ENCODE peak calls at places on chromosomes 7 and 10, in nine cellular contexts. W, N, F, E, Y, O, I, P and M are unnamed samples.

GRCh38 chr7:104790440-104790839 is 223.6 kb upstream of the KMT2E start:
- DNase-seq in Y (no peak), I (no peak), P (no peak), N (no peak), E (no peak), O (no peak), F (no peak), W (no peak), M (no peak)

GRCh38 chr7:134355925-134356324 is 39.2 kb upstream of the SLC35B4 start:
- DNase-seq in W (no peak), I (no peak), F (no peak), N (peak; percentile 45), P (no peak), O (no peak), E (no peak), Y (no peak), M (no peak)

GRCh38 chr7:107564553-107565298 is 955 bp downstream of the DUS4L start:
- DNase-seq in I (no peak), W (no peak), P (no peak), F (no peak), O (peak; percentile 86), N (no peak), E (no peak), Y (no peak), M (peak; percentile 95)

GRCh38 chr7:35658602-35659201 is 36.2 kb downstream of the HERPUD2 start:
- DNase-seq in W (no peak), Y (no peak), O (no peak), I (no peak), N (no peak), F (no peak), E (no peak), P (no peak), M (no peak)

GRCh38 chr7:256981-257646 is 32.9 kb upstream of the FOXL3 start:
- DNase-seq in P (no peak), O (no peak), I (no peak), F (no peak), W (no peak), Y (no peak), E (peak; percentile 13), N (no peak), M (no peak)

GRCh38 chr7:47379629-47380324 is 202.1 kb downstream of the TNS3 start:
- DNase-seq in N (peak; percentile 85), F (peak; percentile 68), E (peak; percentile 46), Y (no peak), P (no peak), I (no peak), O (peak; percentile 69), W (no peak), M (peak; percentile 75)

GRCh38 chr7:115911466-115911865 is 119.1 kb downstream of the TFEC start:
- DNase-seq in P (no peak), O (peak; percentile 5), N (peak; percentile 38), F (no peak), Y (no peak), I (no peak), E (no peak), W (no peak), M (peak; percentile 19)

GRCh38 chr10:510415-510881 is 179.0 kb downstream of the DIP2C start:
- DNase-seq in I (no peak), O (peak; percentile 34), P (no peak), N (no peak), Y (peak; percentile 67), E (no peak), W (peak; percentile 64), F (no peak), M (peak; percentile 16)

GRCh38 chr10:69201045-69201444 is 19.1 kb upstream of the HKDC1 start:
- DNase-seq in N (no peak), F (no peak), W (no peak), Y (no peak), E (no peak), I (no peak), O (no peak), P (no peak), M (peak; percentile 47)

GRCh38 chr7:46759711-46760480 is 822.0 kb downstream of the TNS3 start:
- DNase-seq in O (peak; percentile 70), I (no peak), P (no peak), F (no peak), Y (no peak), W (no peak), N (peak; percentile 84), E (no peak), M (peak; percentile 38)

GRCh38 chr10:36115364-36115763 is 473.3 kb upstream of the FZD8 start:
- DNase-seq in N (no peak), I (no peak), E (no peak), O (no peak), Y (no peak), W (no peak), F (no peak), P (no peak), M (no peak)

GRCh38 chr10:110423650-110424049 is 74.1 kb upstream of the DUSP5 start:
- DNase-seq in O (no peak), N (no peak), E (no peak), P (no peak), Y (no peak), I (no peak), F (no peak), W (no peak), M (no peak)

GRCh38 chr10:17599089-17599488 is 18.1 kb downstream of the HACD1 start:
- DNase-seq in E (peak; percentile 16), P (no peak), I (peak; percentile 35), W (no peak), N (peak; percentile 16), O (peak; percentile 66), F (peak; percentile 29), Y (no peak), M (peak; percentile 55)